ENCODE peak calls at places on chromosomes 7 and 10, in eight cellular contexts. One of them, this sample, is unnamed. For H3K27me3, the result is how much of the 10 kb centered on the place peaks cover.

GRCh38 chr7:98202367-98203195 is 8.7 kb upstream of the BHLHA15 start:
- DNase-seq in H1: no peak
- DNase-seq in heart left ventricle: no peak
- DNase-seq in CD8-positive, alpha-beta T cell: peak
- DNase-seq in WERI-Rb-1: no peak
- DNase-seq in HepG2: no peak
- DNase-seq in adrenal gland: no peak
- DNase-seq in AG04450: no peak
- DNase-seq in this sample: peak

GRCh38 chr7:111329367-111330234 is 232.7 kb downstream of the IMMP2L start:
- DNase-seq in H1: no peak
- DNase-seq in heart left ventricle: no peak
- DNase-seq in CD8-positive, alpha-beta T cell: no peak
- DNase-seq in WERI-Rb-1: no peak
- DNase-seq in HepG2: no peak
- DNase-seq in adrenal gland: no peak
- DNase-seq in AG04450: no peak
- DNase-seq in this sample: no peak

GRCh38 chr10:98488669-98489430 is 42.1 kb upstream of the HPS1 start:
- DNase-seq in H1: no peak
- DNase-seq in heart left ventricle: no peak
- DNase-seq in CD8-positive, alpha-beta T cell: no peak
- DNase-seq in WERI-Rb-1: no peak
- DNase-seq in HepG2: peak
- DNase-seq in adrenal gland: no peak
- DNase-seq in AG04450: no peak
- DNase-seq in this sample: no peak

GRCh38 chr7:155584763-155585531 is 38.6 kb upstream of the CNPY1 start:
- DNase-seq in H1: no peak
- DNase-seq in heart left ventricle: no peak
- DNase-seq in CD8-positive, alpha-beta T cell: no peak
- DNase-seq in WERI-Rb-1: peak
- DNase-seq in HepG2: no peak
- DNase-seq in adrenal gland: peak
- DNase-seq in AG04450: peak
- DNase-seq in this sample: no peak

GRCh38 chr10:125101049-125101448 is 59.3 kb downstream of the CTBP2 start:
- DNase-seq in H1: no peak
- DNase-seq in heart left ventricle: no peak
- DNase-seq in CD8-positive, alpha-beta T cell: no peak
- DNase-seq in WERI-Rb-1: no peak
- DNase-seq in HepG2: no peak
- DNase-seq in adrenal gland: no peak
- DNase-seq in AG04450: no peak
- DNase-seq in this sample: no peak

GRCh38 chr10:97788552-97789442 is 17.0 kb upstream of the SFRP5 start:
- DNase-seq in H1: no peak
- DNase-seq in heart left ventricle: peak
- DNase-seq in CD8-positive, alpha-beta T cell: no peak
- DNase-seq in WERI-Rb-1: peak
- DNase-seq in HepG2: peak
- DNase-seq in adrenal gland: no peak
- DNase-seq in AG04450: no peak
- DNase-seq in this sample: no peak

GRCh38 chr7:19427944-19428343 is 280.9 kb downstream of the POLR1F start:
- DNase-seq in H1: no peak
- DNase-seq in heart left ventricle: no peak
- DNase-seq in CD8-positive, alpha-beta T cell: no peak
- DNase-seq in WERI-Rb-1: no peak
- DNase-seq in HepG2: no peak
- DNase-seq in adrenal gland: no peak
- DNase-seq in AG04450: no peak
- DNase-seq in this sample: no peak

GRCh38 chr10:68560201-68560915 is at the start of gene TET1:
- DNase-seq in H1: peak
- DNase-seq in heart left ventricle: peak
- DNase-seq in CD8-positive, alpha-beta T cell: peak
- DNase-seq in WERI-Rb-1: peak
- DNase-seq in HepG2: peak
- DNase-seq in adrenal gland: peak
- DNase-seq in AG04450: no peak
- DNase-seq in this sample: peak

GRCh38 chr10:88095291-88095721 is 231.9 kb downstream of the PTEN start:
- DNase-seq in H1: no peak
- DNase-seq in heart left ventricle: no peak
- DNase-seq in CD8-positive, alpha-beta T cell: no peak
- DNase-seq in WERI-Rb-1: no peak
- DNase-seq in HepG2: no peak
- DNase-seq in adrenal gland: no peak
- DNase-seq in AG04450: peak
- DNase-seq in this sample: peak

GRCh38 chr7:43076189-43076605 is 36.2 kb upstream of the HECW1 start:
- DNase-seq in H1: no peak
- DNase-seq in heart left ventricle: no peak
- DNase-seq in CD8-positive, alpha-beta T cell: no peak
- DNase-seq in WERI-Rb-1: no peak
- DNase-seq in HepG2: no peak
- DNase-seq in adrenal gland: no peak
- DNase-seq in AG04450: no peak
- DNase-seq in this sample: no peak

GRCh38 chr7:70289067-70289466 is 690.8 kb downstream of the AUTS2 start:
- DNase-seq in H1: no peak
- DNase-seq in heart left ventricle: no peak
- DNase-seq in CD8-positive, alpha-beta T cell: no peak
- DNase-seq in WERI-Rb-1: no peak
- DNase-seq in HepG2: no peak
- DNase-seq in adrenal gland: no peak
- DNase-seq in AG04450: no peak
- DNase-seq in this sample: no peak

GRCh38 chr10:43227911-43228782 is 38.7 kb downstream of the RASGEF1A start:
- DNase-seq in H1: no peak
- DNase-seq in heart left ventricle: peak
- DNase-seq in CD8-positive, alpha-beta T cell: no peak
- DNase-seq in WERI-Rb-1: peak
- DNase-seq in HepG2: no peak
- DNase-seq in adrenal gland: peak
- DNase-seq in AG04450: no peak
- DNase-seq in this sample: no peak

GRCh38 chr7:22718911-22719420 is 8.0 kb upstream of the IL6 start:
- DNase-seq in H1: no peak
- DNase-seq in heart left ventricle: no peak
- DNase-seq in CD8-positive, alpha-beta T cell: no peak
- DNase-seq in WERI-Rb-1: no peak
- DNase-seq in HepG2: no peak
- DNase-seq in adrenal gland: no peak
- DNase-seq in AG04450: no peak
- DNase-seq in this sample: no peak

GRCh38 chr7:22720791-22721786 is 5.9 kb upstream of the IL6 start:
- DNase-seq in H1: no peak
- DNase-seq in heart left ventricle: no peak
- DNase-seq in CD8-positive, alpha-beta T cell: no peak
- DNase-seq in WERI-Rb-1: no peak
- DNase-seq in HepG2: no peak
- DNase-seq in adrenal gland: no peak
- DNase-seq in AG04450: no peak
- DNase-seq in this sample: no peak

GRCh38 chr7:22715969-22716368 is 11.0 kb upstream of the IL6 start:
- DNase-seq in H1: no peak
- DNase-seq in heart left ventricle: no peak
- DNase-seq in CD8-positive, alpha-beta T cell: no peak
- DNase-seq in WERI-Rb-1: no peak
- DNase-seq in HepG2: no peak
- DNase-seq in adrenal gland: no peak
- DNase-seq in AG04450: no peak
- DNase-seq in this sample: no peak

GRCh38 chr7:22718200-22718711 is 8.7 kb upstream of the IL6 start:
- DNase-seq in H1: no peak
- DNase-seq in heart left ventricle: no peak
- DNase-seq in CD8-positive, alpha-beta T cell: no peak
- DNase-seq in WERI-Rb-1: no peak
- DNase-seq in HepG2: no peak
- DNase-seq in adrenal gland: no peak
- DNase-seq in AG04450: peak
- DNase-seq in this sample: no peak

DNA sequence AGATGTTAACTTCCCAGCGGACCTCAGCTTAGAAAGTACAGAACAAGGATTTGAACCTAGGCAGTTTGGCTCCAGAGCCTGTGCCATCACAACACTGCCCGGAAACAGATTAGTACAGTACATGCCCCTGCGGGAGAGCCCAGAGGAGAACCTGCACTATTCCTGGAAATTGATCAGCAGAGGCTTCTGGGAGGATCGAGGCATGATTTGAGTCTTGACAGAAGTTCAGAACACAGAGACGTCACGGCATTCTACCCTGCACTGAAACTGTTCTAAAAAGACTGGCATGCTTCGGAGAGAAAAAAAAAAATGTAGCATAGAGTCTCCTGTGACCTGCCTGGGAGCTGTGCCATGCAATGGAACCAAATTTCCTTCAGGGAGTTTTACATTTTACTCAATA is 9.2 kb upstream of the IL6 start:
- DNase-seq in H1: no peak
- DNase-seq in heart left ventricle: no peak
- DNase-seq in CD8-positive, alpha-beta T cell: no peak
- DNase-seq in WERI-Rb-1: no peak
- DNase-seq in HepG2: no peak
- DNase-seq in adrenal gland: no peak
- DNase-seq in AG04450: no peak
- DNase-seq in this sample: no peak
- H3K4me3 ChIP-seq in H1: no peak
- H3K4me3 ChIP-seq in heart left ventricle: no peak
- H3K4me3 ChIP-seq in CD8-positive, alpha-beta T cell: no peak
- H3K4me3 ChIP-seq in WERI-Rb-1: no peak
- H3K4me3 ChIP-seq in HepG2: no peak
- H3K4me3 ChIP-seq in adrenal gland: no peak
- H3K4me3 ChIP-seq in AG04450: no peak
- H3K4me3 ChIP-seq in this sample: no peak

GRCh38 chr7:30697716-30698460 is 15.6 kb upstream of the CRHR2 start:
- DNase-seq in H1: no peak
- DNase-seq in heart left ventricle: no peak
- DNase-seq in CD8-positive, alpha-beta T cell: no peak
- DNase-seq in WERI-Rb-1: peak
- DNase-seq in HepG2: no peak
- DNase-seq in adrenal gland: no peak
- DNase-seq in AG04450: no peak
- DNase-seq in this sample: no peak
- H3K27me3 ChIP-seq in H1: under half
- H3K27me3 ChIP-seq in heart left ventricle: under half
- H3K27me3 ChIP-seq in CD8-positive, alpha-beta T cell: under half
- H3K27me3 ChIP-seq in WERI-Rb-1: under half
- H3K27me3 ChIP-seq in HepG2: under half
- H3K27me3 ChIP-seq in adrenal gland: under half
- H3K27me3 ChIP-seq in AG04450: under half
- H3K27me3 ChIP-seq in this sample: under half

DNA sequence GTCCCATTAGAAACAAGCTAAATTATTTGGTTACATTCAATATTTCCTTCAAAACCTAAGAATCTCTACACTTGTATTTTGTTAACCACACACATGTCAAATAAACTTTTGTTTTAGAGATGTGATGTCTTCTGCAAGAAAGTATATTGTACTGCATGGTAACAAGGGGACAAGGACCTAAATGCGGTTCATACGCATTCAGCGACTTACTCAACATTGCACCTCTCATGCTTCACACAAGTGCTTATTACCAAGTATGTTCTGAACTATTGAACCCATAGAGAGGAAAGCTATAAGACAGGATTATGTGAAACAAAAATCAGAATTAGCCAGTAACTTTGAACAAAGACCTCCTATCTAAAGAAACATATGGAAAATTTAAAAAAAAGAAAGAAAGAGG is 68.3 kb downstream of the CREB5 start:
- DNase-seq in H1: no peak
- DNase-seq in heart left ventricle: no peak
- DNase-seq in CD8-positive, alpha-beta T cell: no peak
- DNase-seq in WERI-Rb-1: no peak
- DNase-seq in HepG2: no peak
- DNase-seq in adrenal gland: no peak
- DNase-seq in AG04450: no peak
- DNase-seq in this sample: no peak
- TF ChIP-seq CTCF in H1: no peak
- TF ChIP-seq CTCF in heart left ventricle: no peak
- TF ChIP-seq CTCF in CD8-positive, alpha-beta T cell: no peak
- TF ChIP-seq CTCF in WERI-Rb-1: no peak
- TF ChIP-seq CTCF in HepG2: no peak
- TF ChIP-seq CTCF in adrenal gland: no peak
- TF ChIP-seq CTCF in AG04450: no peak
- TF ChIP-seq CTCF in this sample: no peak

GRCh38 chr7:23260371-23260770 is 13.8 kb downstream of the GPNMB start:
- DNase-seq in H1: no peak
- DNase-seq in heart left ventricle: no peak
- DNase-seq in CD8-positive, alpha-beta T cell: no peak
- DNase-seq in WERI-Rb-1: no peak
- DNase-seq in HepG2: no peak
- DNase-seq in adrenal gland: no peak
- DNase-seq in AG04450: no peak
- DNase-seq in this sample: no peak

GRCh38 chr7:23266918-23267317 is 20.3 kb downstream of the GPNMB start:
- DNase-seq in H1: no peak
- DNase-seq in heart left ventricle: no peak
- DNase-seq in CD8-positive, alpha-beta T cell: no peak
- DNase-seq in WERI-Rb-1: no peak
- DNase-seq in HepG2: no peak
- DNase-seq in adrenal gland: no peak
- DNase-seq in AG04450: no peak
- DNase-seq in this sample: no peak

GRCh38 chr7:23264916-23265458 is 18.4 kb downstream of the GPNMB start:
- DNase-seq in H1: no peak
- DNase-seq in heart left ventricle: no peak
- DNase-seq in CD8-positive, alpha-beta T cell: no peak
- DNase-seq in WERI-Rb-1: no peak
- DNase-seq in HepG2: no peak
- DNase-seq in adrenal gland: no peak
- DNase-seq in AG04450: no peak
- DNase-seq in this sample: no peak

GRCh38 chr7:23256731-23257130 is 10.2 kb downstream of the GPNMB start:
- DNase-seq in H1: no peak
- DNase-seq in heart left ventricle: no peak
- DNase-seq in CD8-positive, alpha-beta T cell: no peak
- DNase-seq in WERI-Rb-1: no peak
- DNase-seq in HepG2: no peak
- DNase-seq in adrenal gland: no peak
- DNase-seq in AG04450: no peak
- DNase-seq in this sample: no peak

DNA sequence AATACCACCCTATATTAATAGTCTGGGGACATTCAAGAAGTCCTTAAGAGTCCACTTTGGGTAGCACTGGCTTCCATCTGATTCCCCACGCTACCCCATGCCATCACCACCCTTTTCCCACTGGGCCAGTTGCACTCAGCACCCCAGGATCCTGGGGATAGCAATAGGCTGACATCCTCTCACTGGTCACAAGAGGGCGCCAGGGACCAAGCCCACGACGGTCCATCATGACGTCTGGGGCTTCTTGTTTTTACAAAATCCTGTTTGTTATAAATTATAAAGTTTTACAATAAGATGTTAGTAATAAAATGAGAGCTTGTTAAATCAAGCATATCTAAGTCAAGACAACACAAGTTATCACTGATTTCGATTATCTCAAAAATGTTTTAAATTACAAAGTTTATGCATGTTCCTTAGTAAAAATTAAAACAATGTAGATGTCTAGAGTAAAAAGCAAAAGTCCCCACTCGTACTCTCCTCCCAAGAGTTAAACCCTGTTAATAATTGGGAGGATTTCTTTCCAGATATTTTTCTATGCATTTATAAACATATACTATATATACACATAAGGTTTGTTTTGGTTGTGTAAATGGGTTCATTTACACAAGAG is 15.4 kb downstream of the GPNMB start:
- DNase-seq in H1: no peak
- DNase-seq in heart left ventricle: peak
- DNase-seq in CD8-positive, alpha-beta T cell: peak
- DNase-seq in WERI-Rb-1: peak
- DNase-seq in HepG2: peak
- DNase-seq in adrenal gland: peak
- DNase-seq in AG04450: peak
- DNase-seq in this sample: peak
- H3K4me3 ChIP-seq in H1: no peak
- H3K4me3 ChIP-seq in heart left ventricle: no peak
- H3K4me3 ChIP-seq in CD8-positive, alpha-beta T cell: no peak
- H3K4me3 ChIP-seq in WERI-Rb-1: no peak
- H3K4me3 ChIP-seq in HepG2: no peak
- H3K4me3 ChIP-seq in adrenal gland: no peak
- H3K4me3 ChIP-seq in AG04450: no peak
- H3K4me3 ChIP-seq in this sample: no peak

This sample was measured in DND-41.